ENCODE peak calls at places on chromosomes 6 and 20, in eight cellular contexts. One of them, this sample, is unnamed.

GRCh38 chr20:15196580-15197255 is 859.3 kb upstream of the FLRT3 start:
- DNase-seq in upper lobe of right lung: no peak
- DNase-seq in body of pancreas: no peak
- DNase-seq in CD8-positive, alpha-beta T cell: no peak
- DNase-seq in colonic mucosa: no peak
- DNase-seq in uterus: no peak
- DNase-seq in A549: no peak
- DNase-seq in astrocyte: no peak
- DNase-seq in this sample: no peak

GRCh38 chr6:51842487-51843469 is 244.6 kb downstream of the PKHD1 start:
- DNase-seq in upper lobe of right lung: no peak
- DNase-seq in body of pancreas: no peak
- DNase-seq in CD8-positive, alpha-beta T cell: no peak
- DNase-seq in colonic mucosa: no peak
- DNase-seq in uterus: no peak
- DNase-seq in A549: no peak
- DNase-seq in astrocyte: no peak
- DNase-seq in this sample: no peak

GRCh38 chr20:35320396-35321126 is 28.3 kb upstream of the FAM83C start:
- DNase-seq in upper lobe of right lung: no peak
- DNase-seq in body of pancreas: no peak
- DNase-seq in CD8-positive, alpha-beta T cell: no peak
- DNase-seq in colonic mucosa: no peak
- DNase-seq in uterus: no peak
- DNase-seq in A549: no peak
- DNase-seq in astrocyte: peak
- DNase-seq in this sample: no peak

GRCh38 chr6:89242574-89243330 is 25.6 kb upstream of the GABRR1 start:
- DNase-seq in upper lobe of right lung: no peak
- DNase-seq in body of pancreas: no peak
- DNase-seq in CD8-positive, alpha-beta T cell: no peak
- DNase-seq in colonic mucosa: no peak
- DNase-seq in uterus: no peak
- DNase-seq in A549: peak
- DNase-seq in astrocyte: peak
- DNase-seq in this sample: no peak

GRCh38 chr6:77292564-77293546 is 170.4 kb downstream of the HTR1B start:
- DNase-seq in upper lobe of right lung: no peak
- DNase-seq in body of pancreas: no peak
- DNase-seq in CD8-positive, alpha-beta T cell: no peak
- DNase-seq in colonic mucosa: no peak
- DNase-seq in uterus: no peak
- DNase-seq in A549: peak
- DNase-seq in astrocyte: peak
- DNase-seq in this sample: no peak

GRCh38 chr6:82197784-82198183 is 49.8 kb downstream of the IBTK start:
- DNase-seq in upper lobe of right lung: no peak
- DNase-seq in body of pancreas: no peak
- DNase-seq in CD8-positive, alpha-beta T cell: no peak
- DNase-seq in colonic mucosa: no peak
- DNase-seq in uterus: no peak
- DNase-seq in A549: no peak
- DNase-seq in astrocyte: no peak
- DNase-seq in this sample: no peak

GRCh38 chr6:12709116-12709515 is 7.5 kb upstream of the PHACTR1 start:
- DNase-seq in upper lobe of right lung: no peak
- DNase-seq in body of pancreas: no peak
- DNase-seq in CD8-positive, alpha-beta T cell: no peak
- DNase-seq in colonic mucosa: no peak
- DNase-seq in uterus: no peak
- DNase-seq in A549: no peak
- DNase-seq in astrocyte: peak
- DNase-seq in this sample: no peak

GRCh38 chr20:51800769-51801219 is 1.5 kb downstream of the SALL4 start:
- DNase-seq in upper lobe of right lung: no peak
- DNase-seq in body of pancreas: peak
- DNase-seq in CD8-positive, alpha-beta T cell: no peak
- DNase-seq in colonic mucosa: peak
- DNase-seq in uterus: no peak
- DNase-seq in A549: peak
- DNase-seq in astrocyte: no peak
- DNase-seq in this sample: no peak

GRCh38 chr6:1746919-1747460 is 137.3 kb downstream of the FOXC1 start:
- DNase-seq in upper lobe of right lung: no peak
- DNase-seq in body of pancreas: no peak
- DNase-seq in CD8-positive, alpha-beta T cell: no peak
- DNase-seq in colonic mucosa: no peak
- DNase-seq in uterus: no peak
- DNase-seq in A549: no peak
- DNase-seq in astrocyte: no peak
- DNase-seq in this sample: no peak

GRCh38 chr6:127834136-127834535 is 66.7 kb downstream of the THEMIS start:
- DNase-seq in upper lobe of right lung: no peak
- DNase-seq in body of pancreas: no peak
- DNase-seq in CD8-positive, alpha-beta T cell: no peak
- DNase-seq in colonic mucosa: no peak
- DNase-seq in uterus: no peak
- DNase-seq in A549: no peak
- DNase-seq in astrocyte: no peak
- DNase-seq in this sample: no peak

GRCh38 chr6:98845201-98846020 is 11.0 kb downstream of the POU3F2 start:
- DNase-seq in upper lobe of right lung: peak
- DNase-seq in body of pancreas: peak
- DNase-seq in CD8-positive, alpha-beta T cell: peak
- DNase-seq in colonic mucosa: peak
- DNase-seq in uterus: peak
- DNase-seq in A549: peak
- DNase-seq in astrocyte: peak
- DNase-seq in this sample: peak
- H3K4me3 ChIP-seq in upper lobe of right lung: peak
- H3K4me3 ChIP-seq in body of pancreas: no peak
- H3K4me3 ChIP-seq in CD8-positive, alpha-beta T cell: peak
- H3K4me3 ChIP-seq in colonic mucosa: peak
- H3K4me3 ChIP-seq in uterus: peak
- H3K4me3 ChIP-seq in A549: peak
- H3K4me3 ChIP-seq in astrocyte: peak
- H3K4me3 ChIP-seq in this sample: peak

GRCh38 chr6:47238456-47238995 is 71.2 kb downstream of the TNFRSF21 start:
- DNase-seq in upper lobe of right lung: no peak
- DNase-seq in body of pancreas: no peak
- DNase-seq in CD8-positive, alpha-beta T cell: no peak
- DNase-seq in colonic mucosa: no peak
- DNase-seq in uterus: no peak
- DNase-seq in A549: no peak
- DNase-seq in astrocyte: peak
- DNase-seq in this sample: no peak

GRCh38 chr6:47242483-47243386 is 67.0 kb downstream of the TNFRSF21 start:
- DNase-seq in upper lobe of right lung: peak
- DNase-seq in body of pancreas: peak
- DNase-seq in CD8-positive, alpha-beta T cell: peak
- DNase-seq in colonic mucosa: peak
- DNase-seq in uterus: peak
- DNase-seq in A549: peak
- DNase-seq in astrocyte: peak
- DNase-seq in this sample: peak

GRCh38 chr6:47240277-47240890 is 69.3 kb downstream of the TNFRSF21 start:
- DNase-seq in upper lobe of right lung: no peak
- DNase-seq in body of pancreas: no peak
- DNase-seq in CD8-positive, alpha-beta T cell: no peak
- DNase-seq in colonic mucosa: no peak
- DNase-seq in uterus: no peak
- DNase-seq in A549: no peak
- DNase-seq in astrocyte: no peak
- DNase-seq in this sample: no peak

GRCh38 chr6:47245745-47246371 is 63.8 kb downstream of the TNFRSF21 start:
- DNase-seq in upper lobe of right lung: no peak
- DNase-seq in body of pancreas: no peak
- DNase-seq in CD8-positive, alpha-beta T cell: no peak
- DNase-seq in colonic mucosa: no peak
- DNase-seq in uterus: no peak
- DNase-seq in A549: no peak
- DNase-seq in astrocyte: no peak
- DNase-seq in this sample: no peak

DNA sequence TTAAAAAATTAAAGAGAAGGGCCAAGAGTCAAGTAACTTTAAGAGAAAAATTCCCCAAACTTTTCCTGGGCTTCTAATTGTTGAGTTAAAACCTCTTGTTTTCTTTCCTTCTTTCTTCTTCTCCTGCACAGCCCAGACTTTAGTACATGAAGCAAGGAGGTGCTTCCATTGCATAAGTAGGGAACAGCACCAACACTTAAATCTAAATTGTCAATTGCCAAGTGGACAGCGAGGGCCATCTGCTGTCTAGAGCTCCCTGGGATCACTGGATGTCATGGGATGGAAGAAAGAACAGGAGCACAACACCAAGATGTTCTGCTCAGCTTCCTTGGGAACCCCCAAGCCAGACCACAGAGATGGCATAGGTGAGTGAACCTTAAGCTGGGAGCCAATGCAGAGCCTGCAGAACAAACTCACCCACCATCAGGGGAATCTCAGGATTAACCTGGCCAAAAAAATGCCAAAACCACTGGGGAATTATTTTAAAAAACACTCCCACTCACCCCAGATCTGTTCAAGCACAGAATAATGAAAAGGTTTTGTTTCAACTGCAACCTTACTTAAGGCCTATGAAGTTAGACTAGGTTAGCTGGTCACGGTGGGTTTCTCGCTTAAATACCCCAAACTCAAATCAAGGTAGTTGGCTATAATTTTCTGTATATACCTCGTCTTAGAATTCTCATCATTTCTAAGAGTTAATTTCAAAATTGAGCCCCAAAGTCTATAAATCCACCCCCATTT is 67.8 kb downstream of the TNFRSF21 start:
- DNase-seq in upper lobe of right lung: no peak
- DNase-seq in body of pancreas: no peak
- DNase-seq in CD8-positive, alpha-beta T cell: no peak
- DNase-seq in colonic mucosa: no peak
- DNase-seq in uterus: no peak
- DNase-seq in A549: no peak
- DNase-seq in astrocyte: no peak
- DNase-seq in this sample: no peak
- H3K27ac ChIP-seq in upper lobe of right lung: peak
- H3K27ac ChIP-seq in body of pancreas: peak
- H3K27ac ChIP-seq in CD8-positive, alpha-beta T cell: no peak
- H3K27ac ChIP-seq in colonic mucosa: peak
- H3K27ac ChIP-seq in uterus: peak
- H3K27ac ChIP-seq in A549: peak
- H3K27ac ChIP-seq in astrocyte: peak
- H3K27ac ChIP-seq in this sample: no peak

DNA sequence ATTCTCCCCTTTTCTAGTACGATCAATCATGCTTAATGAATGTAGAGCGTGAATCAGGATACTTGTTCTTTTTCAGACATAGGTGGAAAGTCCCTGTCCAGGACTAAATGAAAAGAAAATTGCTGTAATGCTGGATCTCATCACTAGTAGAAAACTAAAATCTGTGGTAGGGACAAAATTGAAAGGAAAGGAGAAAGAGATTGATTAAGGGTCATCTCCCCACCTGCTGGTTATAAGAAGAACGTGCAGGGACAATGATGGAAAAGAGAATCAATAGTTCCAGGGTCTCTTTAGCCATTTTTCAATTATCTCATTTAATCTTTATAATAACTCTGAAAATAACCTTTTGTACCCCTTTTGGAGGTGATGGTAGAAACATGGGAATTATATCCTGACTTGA is 18.7 kb upstream of the HLA-DRB1 start:
- DNase-seq in upper lobe of right lung: no peak
- DNase-seq in body of pancreas: no peak
- DNase-seq in CD8-positive, alpha-beta T cell: no peak
- DNase-seq in colonic mucosa: no peak
- DNase-seq in uterus: no peak
- DNase-seq in A549: no peak
- DNase-seq in astrocyte: no peak
- DNase-seq in this sample: no peak
- TF ChIP-seq CTCF in upper lobe of right lung: no peak
- TF ChIP-seq CTCF in body of pancreas: no peak
- TF ChIP-seq CTCF in CD8-positive, alpha-beta T cell: no peak
- TF ChIP-seq CTCF in colonic mucosa: no peak
- TF ChIP-seq CTCF in uterus: no peak
- TF ChIP-seq CTCF in A549: no peak
- TF ChIP-seq CTCF in astrocyte: no peak
- TF ChIP-seq CTCF in this sample: no peak

GRCh38 chr6:46794068-46794467 is 879 bp downstream of the MEP1A start:
- DNase-seq in upper lobe of right lung: no peak
- DNase-seq in body of pancreas: no peak
- DNase-seq in CD8-positive, alpha-beta T cell: no peak
- DNase-seq in colonic mucosa: no peak
- DNase-seq in uterus: no peak
- DNase-seq in A549: no peak
- DNase-seq in astrocyte: no peak
- DNase-seq in this sample: no peak
- H3K4me3 ChIP-seq in upper lobe of right lung: no peak
- H3K4me3 ChIP-seq in body of pancreas: no peak
- H3K4me3 ChIP-seq in CD8-positive, alpha-beta T cell: no peak
- H3K4me3 ChIP-seq in colonic mucosa: peak
- H3K4me3 ChIP-seq in uterus: no peak
- H3K4me3 ChIP-seq in A549: no peak
- H3K4me3 ChIP-seq in astrocyte: no peak
- H3K4me3 ChIP-seq in this sample: no peak

DNA sequence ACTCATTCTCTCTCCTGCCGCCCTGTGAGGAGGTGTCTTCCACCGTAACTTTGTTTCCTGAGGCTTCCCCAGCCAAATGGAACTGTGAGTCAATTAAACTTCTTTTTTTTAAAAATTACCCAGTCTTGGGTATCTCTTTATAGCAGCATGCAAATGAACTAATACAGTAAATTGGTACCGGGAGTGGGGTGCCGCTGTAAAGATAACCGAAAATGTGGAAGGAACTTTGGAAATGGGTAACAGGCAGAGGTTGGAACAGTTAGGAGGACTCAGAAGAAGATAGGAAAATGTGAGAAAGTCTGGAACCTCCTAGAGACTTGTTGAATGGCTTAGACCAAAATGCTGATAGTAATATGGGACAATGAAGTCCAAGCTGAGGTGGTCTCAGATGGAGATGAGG is 55.8 kb downstream of the EPB41L2 start:
- DNase-seq in upper lobe of right lung: no peak
- DNase-seq in body of pancreas: no peak
- DNase-seq in CD8-positive, alpha-beta T cell: no peak
- DNase-seq in colonic mucosa: no peak
- DNase-seq in uterus: no peak
- DNase-seq in A549: no peak
- DNase-seq in astrocyte: no peak
- DNase-seq in this sample: no peak
- H3K27ac ChIP-seq in upper lobe of right lung: no peak
- H3K27ac ChIP-seq in body of pancreas: no peak
- H3K27ac ChIP-seq in CD8-positive, alpha-beta T cell: no peak
- H3K27ac ChIP-seq in colonic mucosa: no peak
- H3K27ac ChIP-seq in uterus: no peak
- H3K27ac ChIP-seq in A549: no peak
- H3K27ac ChIP-seq in astrocyte: no peak
- H3K27ac ChIP-seq in this sample: no peak